ENCODE peak calls at places on chromosomes 11 and 22, in six cellular contexts. One of them, this sample, is unnamed.

GRCh38 chr11:29826878-29827277 is 190.0 kb downstream of the KCNA4 start:
- DNase-seq in tibial artery: no peak
- DNase-seq in fibroblast of pulmonary artery: no peak
- DNase-seq in cardiac fibroblast: no peak
- DNase-seq in body of pancreas: no peak
- DNase-seq in GM23338: no peak
- DNase-seq in this sample: no peak

GRCh38 chr11:110972640-110973039 is 260.4 kb upstream of the ARHGAP20 start:
- DNase-seq in tibial artery: no peak
- DNase-seq in fibroblast of pulmonary artery: peak
- DNase-seq in cardiac fibroblast: peak
- DNase-seq in body of pancreas: peak
- DNase-seq in GM23338: no peak
- DNase-seq in this sample: peak

GRCh38 chr11:17805043-17805442 is 70.5 kb downstream of the KCNC1 start:
- DNase-seq in tibial artery: no peak
- DNase-seq in fibroblast of pulmonary artery: no peak
- DNase-seq in cardiac fibroblast: no peak
- DNase-seq in body of pancreas: no peak
- DNase-seq in GM23338: no peak
- DNase-seq in this sample: no peak

GRCh38 chr22:29625090-29625825 is 21.8 kb downstream of the NF2 start:
- DNase-seq in tibial artery: peak
- DNase-seq in fibroblast of pulmonary artery: peak
- DNase-seq in cardiac fibroblast: peak
- DNase-seq in body of pancreas: peak
- DNase-seq in GM23338: peak
- DNase-seq in this sample: peak

GRCh38 chr22:48566741-48567140 is 1260.9 kb downstream of the BRD1 start:
- DNase-seq in tibial artery: no peak
- DNase-seq in fibroblast of pulmonary artery: no peak
- DNase-seq in cardiac fibroblast: no peak
- DNase-seq in body of pancreas: no peak
- DNase-seq in GM23338: no peak
- DNase-seq in this sample: no peak

GRCh38 chr11:32088117-32088941 is 2.5 kb upstream of the RCN1 start:
- DNase-seq in tibial artery: peak
- DNase-seq in fibroblast of pulmonary artery: peak
- DNase-seq in cardiac fibroblast: peak
- DNase-seq in body of pancreas: peak
- DNase-seq in GM23338: no peak
- DNase-seq in this sample: peak

GRCh38 chr11:76638267-76639197 is 32.0 kb downstream of the LRRC32 start:
- DNase-seq in tibial artery: no peak
- DNase-seq in fibroblast of pulmonary artery: no peak
- DNase-seq in cardiac fibroblast: no peak
- DNase-seq in body of pancreas: no peak
- DNase-seq in GM23338: no peak
- DNase-seq in this sample: no peak

GRCh38 chr11:75969626-75970308 is 154.8 kb downstream of the UVRAG start:
- DNase-seq in tibial artery: no peak
- DNase-seq in fibroblast of pulmonary artery: peak
- DNase-seq in cardiac fibroblast: peak
- DNase-seq in body of pancreas: no peak
- DNase-seq in GM23338: no peak
- DNase-seq in this sample: peak

GRCh38 chr22:39634530-39635399 is 64.2 kb downstream of the CACNA1I start:
- DNase-seq in tibial artery: no peak
- DNase-seq in fibroblast of pulmonary artery: peak
- DNase-seq in cardiac fibroblast: peak
- DNase-seq in body of pancreas: peak
- DNase-seq in GM23338: no peak
- DNase-seq in this sample: peak

DNA sequence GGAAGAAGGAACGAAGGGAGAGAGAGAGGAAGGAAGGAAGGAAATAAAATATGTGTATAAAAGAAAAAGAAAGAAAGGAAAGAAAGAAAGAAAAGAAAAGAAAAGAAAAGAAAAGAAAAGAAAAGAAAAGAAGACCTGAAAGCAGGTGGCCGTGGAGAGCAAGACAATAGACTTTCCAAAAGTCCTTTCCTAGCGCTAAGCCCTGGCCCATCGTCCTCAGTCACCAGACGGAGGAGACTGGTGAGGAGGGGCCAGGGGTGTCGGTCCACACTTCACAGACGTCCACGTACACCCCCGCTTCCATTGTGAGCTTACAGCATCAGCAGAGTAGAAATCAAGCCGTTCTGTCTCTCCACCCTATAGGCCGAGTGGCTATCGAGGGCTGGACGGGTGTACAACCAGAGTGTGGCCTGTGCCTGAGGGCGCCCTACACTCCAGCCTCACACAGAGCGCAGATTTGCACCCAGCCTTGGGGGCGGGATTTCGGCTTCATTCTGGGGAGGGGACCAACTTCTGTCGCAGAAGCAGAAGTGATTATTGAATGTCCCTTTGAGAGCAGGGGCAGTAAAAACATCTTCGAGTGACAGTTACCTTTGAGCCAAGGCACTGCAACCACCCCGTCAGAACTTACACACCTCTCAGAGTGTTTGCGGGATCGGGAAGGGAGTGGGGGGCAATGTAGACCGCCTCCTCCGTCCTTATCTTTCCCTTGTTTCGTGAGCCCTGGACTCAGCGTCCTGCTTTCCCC is 2.0 kb upstream of the BSX start:
- DNase-seq in tibial artery: no peak
- DNase-seq in fibroblast of pulmonary artery: no peak
- DNase-seq in cardiac fibroblast: no peak
- DNase-seq in body of pancreas: no peak
- DNase-seq in GM23338: peak
- DNase-seq in this sample: no peak
- H3K4me3 ChIP-seq in tibial artery: peak
- H3K4me3 ChIP-seq in fibroblast of pulmonary artery: peak
- H3K4me3 ChIP-seq in cardiac fibroblast: peak
- H3K4me3 ChIP-seq in body of pancreas: peak
- H3K4me3 ChIP-seq in GM23338: peak
- H3K4me3 ChIP-seq in this sample: peak

GRCh38 chr11:20097319-20098221 is 62.7 kb downstream of the DBX1 start:
- DNase-seq in tibial artery: peak
- DNase-seq in fibroblast of pulmonary artery: peak
- DNase-seq in cardiac fibroblast: peak
- DNase-seq in body of pancreas: no peak
- DNase-seq in GM23338: no peak
- DNase-seq in this sample: peak
- H3K4me3 ChIP-seq in tibial artery: no peak
- H3K4me3 ChIP-seq in fibroblast of pulmonary artery: no peak
- H3K4me3 ChIP-seq in cardiac fibroblast: no peak
- H3K4me3 ChIP-seq in body of pancreas: no peak
- H3K4me3 ChIP-seq in GM23338: no peak
- H3K4me3 ChIP-seq in this sample: no peak

DNA sequence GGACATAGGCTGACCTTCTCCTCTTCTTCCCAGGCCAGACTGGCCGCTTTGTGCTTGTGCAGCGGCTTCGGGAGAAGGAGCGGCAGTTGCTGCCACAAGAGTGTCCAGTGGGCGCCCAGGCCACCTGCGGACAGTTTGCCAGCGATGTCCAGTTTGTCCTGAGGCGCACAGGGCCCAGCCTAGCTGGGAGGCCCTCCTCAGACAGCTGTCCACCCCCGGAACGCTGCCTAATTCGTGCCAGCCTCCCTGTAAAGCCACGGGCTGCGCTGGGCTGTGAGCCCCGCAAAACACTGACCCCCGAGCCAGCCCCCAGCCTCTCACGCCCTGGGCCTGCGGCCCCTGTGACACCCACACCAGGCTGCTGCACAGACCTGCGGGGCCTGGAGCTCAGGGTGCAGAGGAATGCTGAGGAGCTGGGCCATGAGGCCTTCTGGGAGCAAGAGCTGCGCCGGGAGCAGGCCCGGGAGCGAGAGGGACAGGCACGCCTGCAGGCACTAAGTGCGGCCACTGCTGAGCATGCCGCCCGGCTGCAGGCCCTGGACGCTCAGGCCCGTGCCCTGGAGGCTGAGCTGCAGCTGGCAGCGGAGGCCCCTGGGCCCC is 1.4 kb downstream of the RASSF7 start:
- DNase-seq in tibial artery: no peak
- DNase-seq in fibroblast of pulmonary artery: no peak
- DNase-seq in cardiac fibroblast: no peak
- DNase-seq in body of pancreas: no peak
- DNase-seq in GM23338: no peak
- DNase-seq in this sample: no peak
- H3K4me3 ChIP-seq in tibial artery: no peak
- H3K4me3 ChIP-seq in fibroblast of pulmonary artery: no peak
- H3K4me3 ChIP-seq in cardiac fibroblast: no peak
- H3K4me3 ChIP-seq in body of pancreas: peak
- H3K4me3 ChIP-seq in GM23338: peak
- H3K4me3 ChIP-seq in this sample: no peak

DNA sequence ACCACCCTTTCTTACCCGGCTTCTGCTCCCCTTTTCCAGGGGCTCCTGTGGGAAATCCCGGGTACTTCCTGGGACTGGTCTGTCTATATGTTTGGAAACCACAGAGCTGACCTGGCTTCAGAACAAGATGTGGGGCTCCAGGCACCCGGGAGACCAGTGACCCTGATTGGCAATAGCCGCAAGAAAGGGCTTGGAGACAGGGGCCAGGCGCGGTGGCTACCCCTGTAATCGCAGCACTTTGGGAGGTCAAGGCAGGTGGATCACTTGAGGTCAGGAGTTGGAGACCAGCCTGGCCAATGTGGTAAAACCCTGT is 3.2 kb upstream of the NEAT1 start:
- DNase-seq in tibial artery: peak
- DNase-seq in fibroblast of pulmonary artery: no peak
- DNase-seq in cardiac fibroblast: no peak
- DNase-seq in body of pancreas: no peak
- DNase-seq in GM23338: no peak
- DNase-seq in this sample: no peak
- H3K4me3 ChIP-seq in tibial artery: peak
- H3K4me3 ChIP-seq in fibroblast of pulmonary artery: peak
- H3K4me3 ChIP-seq in cardiac fibroblast: peak
- H3K4me3 ChIP-seq in body of pancreas: no peak
- H3K4me3 ChIP-seq in GM23338: peak
- H3K4me3 ChIP-seq in this sample: peak

DNA sequence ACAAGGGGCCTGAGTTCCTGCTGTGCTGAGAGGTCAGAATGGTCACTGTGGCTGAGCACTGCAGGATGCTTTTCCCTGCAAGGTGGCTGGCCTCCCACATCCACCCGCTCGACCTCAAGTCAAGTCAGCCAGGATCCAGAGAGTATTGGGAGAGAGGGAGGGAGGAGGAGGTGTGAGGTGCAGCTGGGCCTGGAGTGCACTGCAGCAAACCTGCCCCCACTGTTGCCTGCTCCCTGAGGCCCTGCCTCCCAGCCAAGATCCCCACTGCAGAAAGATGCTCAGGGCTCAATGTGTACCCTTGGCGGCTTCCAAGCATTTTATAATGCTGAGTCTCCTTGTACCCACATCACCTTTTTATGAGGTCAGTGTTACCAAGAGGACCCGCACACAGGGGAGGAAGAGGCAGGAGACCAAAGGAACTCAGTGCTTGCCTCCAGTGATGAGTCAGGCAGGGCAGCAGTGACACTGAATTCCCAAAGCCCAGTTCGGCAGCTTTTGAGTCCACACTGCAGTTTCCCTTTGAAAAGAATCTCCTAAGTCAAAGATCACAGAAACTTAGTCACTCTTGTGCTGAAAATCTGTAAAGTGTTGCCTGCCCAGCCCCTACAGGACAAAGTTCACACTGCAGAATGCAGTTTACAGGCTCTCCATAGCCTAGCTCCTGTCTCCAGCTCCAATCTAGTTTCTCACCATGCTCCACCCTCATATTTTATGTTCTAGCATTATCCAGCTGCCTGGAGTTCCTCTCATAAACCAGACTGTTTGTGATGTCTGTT is 3.1 kb downstream of the ENDOD1 start:
- DNase-seq in tibial artery: no peak
- DNase-seq in fibroblast of pulmonary artery: peak
- DNase-seq in cardiac fibroblast: peak
- DNase-seq in body of pancreas: no peak
- DNase-seq in GM23338: peak
- DNase-seq in this sample: peak
- H3K4me3 ChIP-seq in tibial artery: peak
- H3K4me3 ChIP-seq in fibroblast of pulmonary artery: no peak
- H3K4me3 ChIP-seq in cardiac fibroblast: no peak
- H3K4me3 ChIP-seq in body of pancreas: no peak
- H3K4me3 ChIP-seq in GM23338: no peak
- H3K4me3 ChIP-seq in this sample: no peak